ENCODE peak calls at places on chromosomes 16 and 17, in nine cellular contexts. One of them, this sample, is unnamed.

GRCh38 chr16:16083421-16084156 is 134.2 kb downstream of the ABCC1 start:
- DNase-seq in fibroblast of pulmonary artery: peak
- DNase-seq in AG04449: no peak
- DNase-seq in IMR-90: peak
- DNase-seq in endodermal cell: no peak
- DNase-seq in hepatocyte: no peak
- DNase-seq in colonic mucosa: no peak
- DNase-seq in K562: peak
- DNase-seq in tibial artery: no peak
- DNase-seq in this sample: no peak

GRCh38 chr17:27622914-27623313 is 8.1 kb upstream of the LGALS9 start:
- DNase-seq in endodermal cell: no peak
- DNase-seq in colonic mucosa: no peak
- DNase-seq in K562: no peak
- DNase-seq in AG04449: no peak
- DNase-seq in tibial artery: no peak
- DNase-seq in IMR-90: no peak
- DNase-seq in hepatocyte: no peak
- DNase-seq in fibroblast of pulmonary artery: no peak
- DNase-seq in this sample: no peak

GRCh38 chr16:89476379-89476778 is 14.0 kb downstream of the ANKRD11 start:
- DNase-seq in fibroblast of pulmonary artery: no peak
- DNase-seq in colonic mucosa: no peak
- DNase-seq in hepatocyte: no peak
- DNase-seq in endodermal cell: no peak
- DNase-seq in K562: no peak
- DNase-seq in tibial artery: no peak
- DNase-seq in AG04449: no peak
- DNase-seq in IMR-90: no peak
- DNase-seq in this sample: no peak

GRCh38 chr16:2465653-2466415 is 5.3 kb upstream of the NTN3 start:
- DNase-seq in colonic mucosa: no peak
- DNase-seq in fibroblast of pulmonary artery: no peak
- DNase-seq in endodermal cell: peak
- DNase-seq in IMR-90: no peak
- DNase-seq in tibial artery: no peak
- DNase-seq in K562: no peak
- DNase-seq in hepatocyte: no peak
- DNase-seq in AG04449: no peak
- DNase-seq in this sample: no peak

GRCh38 chr17:56319531-56319930 is 166.3 kb downstream of the ANKFN1 start:
- DNase-seq in fibroblast of pulmonary artery: peak
- DNase-seq in colonic mucosa: no peak
- DNase-seq in K562: peak
- DNase-seq in IMR-90: peak
- DNase-seq in endodermal cell: peak
- DNase-seq in AG04449: no peak
- DNase-seq in hepatocyte: peak
- DNase-seq in tibial artery: no peak
- DNase-seq in this sample: no peak

GRCh38 chr17:75712480-75712879 is 8.8 kb upstream of the ITGB4 start:
- DNase-seq in colonic mucosa: no peak
- DNase-seq in hepatocyte: no peak
- DNase-seq in endodermal cell: no peak
- DNase-seq in IMR-90: no peak
- DNase-seq in K562: no peak
- DNase-seq in tibial artery: no peak
- DNase-seq in fibroblast of pulmonary artery: no peak
- DNase-seq in AG04449: no peak
- DNase-seq in this sample: no peak

GRCh38 chr17:13265306-13265705 is 247.5 kb upstream of the ELAC2 start:
- DNase-seq in tibial artery: no peak
- DNase-seq in fibroblast of pulmonary artery: no peak
- DNase-seq in AG04449: no peak
- DNase-seq in IMR-90: no peak
- DNase-seq in K562: no peak
- DNase-seq in colonic mucosa: no peak
- DNase-seq in hepatocyte: no peak
- DNase-seq in endodermal cell: no peak
- DNase-seq in this sample: peak

GRCh38 chr16:35506018-35506897 is 2046.8 kb downstream of the TP53TG3F start:
- DNase-seq in hepatocyte: no peak
- DNase-seq in endodermal cell: no peak
- DNase-seq in IMR-90: no peak
- DNase-seq in colonic mucosa: no peak
- DNase-seq in AG04449: no peak
- DNase-seq in K562: peak
- DNase-seq in fibroblast of pulmonary artery: no peak
- DNase-seq in tibial artery: no peak
- DNase-seq in this sample: no peak

GRCh38 chr17:3940965-3941698 is 23.1 kb downstream of the ATP2A3 start:
- DNase-seq in fibroblast of pulmonary artery: no peak
- DNase-seq in IMR-90: no peak
- DNase-seq in colonic mucosa: no peak
- DNase-seq in K562: no peak
- DNase-seq in endodermal cell: no peak
- DNase-seq in tibial artery: no peak
- DNase-seq in hepatocyte: no peak
- DNase-seq in AG04449: no peak
- DNase-seq in this sample: no peak

GRCh38 chr17:70808596-70808995 is 639.3 kb downstream of the KCNJ2 start:
- DNase-seq in AG04449: no peak
- DNase-seq in endodermal cell: peak
- DNase-seq in IMR-90: no peak
- DNase-seq in colonic mucosa: no peak
- DNase-seq in tibial artery: no peak
- DNase-seq in hepatocyte: peak
- DNase-seq in fibroblast of pulmonary artery: no peak
- DNase-seq in K562: no peak
- DNase-seq in this sample: no peak

GRCh38 chr17:3529817-3530741 is 27.5 kb downstream of the TRPV3 start:
- DNase-seq in AG04449: no peak
- DNase-seq in hepatocyte: peak
- DNase-seq in fibroblast of pulmonary artery: peak
- DNase-seq in tibial artery: peak
- DNase-seq in colonic mucosa: peak
- DNase-seq in K562: no peak
- DNase-seq in endodermal cell: peak
- DNase-seq in IMR-90: no peak
- DNase-seq in this sample: peak

GRCh38 chr16:65121870-65122723 is at the start of gene CDH11:
- DNase-seq in IMR-90: peak
- DNase-seq in K562: no peak
- DNase-seq in tibial artery: peak
- DNase-seq in endodermal cell: peak
- DNase-seq in fibroblast of pulmonary artery: peak
- DNase-seq in AG04449: no peak
- DNase-seq in colonic mucosa: peak
- DNase-seq in hepatocyte: peak
- DNase-seq in this sample: peak

GRCh38 chr16:65117701-65118448 is 4.0 kb downstream of the CDH11 start:
- DNase-seq in hepatocyte: peak
- DNase-seq in AG04449: no peak
- DNase-seq in fibroblast of pulmonary artery: peak
- DNase-seq in endodermal cell: peak
- DNase-seq in colonic mucosa: peak
- DNase-seq in IMR-90: peak
- DNase-seq in tibial artery: peak
- DNase-seq in K562: peak
- DNase-seq in this sample: peak

GRCh38 chr16:65120811-65121721 is 797 bp downstream of the CDH11 start:
- DNase-seq in colonic mucosa: peak
- DNase-seq in hepatocyte: peak
- DNase-seq in IMR-90: peak
- DNase-seq in tibial artery: peak
- DNase-seq in fibroblast of pulmonary artery: peak
- DNase-seq in AG04449: no peak
- DNase-seq in endodermal cell: peak
- DNase-seq in K562: no peak
- DNase-seq in this sample: no peak

GRCh38 chr16:65118866-65119265 is 3.0 kb downstream of the CDH11 start:
- DNase-seq in IMR-90: peak
- DNase-seq in endodermal cell: no peak
- DNase-seq in colonic mucosa: no peak
- DNase-seq in K562: no peak
- DNase-seq in AG04449: no peak
- DNase-seq in hepatocyte: no peak
- DNase-seq in tibial artery: no peak
- DNase-seq in fibroblast of pulmonary artery: no peak
- DNase-seq in this sample: no peak

DNA sequence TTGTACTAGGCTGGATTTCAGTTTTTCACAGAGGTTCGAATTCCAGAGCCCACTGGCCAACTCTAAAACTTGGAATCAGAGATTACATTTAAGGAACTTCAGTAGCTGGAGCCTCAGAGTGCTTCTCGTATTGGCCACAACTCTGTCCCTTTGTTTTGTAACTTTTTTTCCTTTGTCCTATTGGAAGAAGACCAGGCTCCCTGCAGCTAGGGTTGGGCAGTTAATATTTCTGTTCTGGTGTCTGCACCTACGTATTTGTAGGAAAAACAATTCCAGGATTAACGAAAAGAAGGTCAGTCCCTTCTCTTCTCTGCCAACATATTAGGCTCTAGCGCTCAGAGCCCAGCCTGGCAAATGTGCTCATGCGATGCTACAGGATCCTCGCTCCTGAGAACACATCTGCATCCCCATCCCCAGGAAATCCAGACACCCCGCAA is 1.9 kb downstream of the CDH11 start:
- DNase-seq in colonic mucosa: no peak
- DNase-seq in IMR-90: peak
- DNase-seq in hepatocyte: peak
- DNase-seq in fibroblast of pulmonary artery: peak
- DNase-seq in K562: no peak
- DNase-seq in tibial artery: peak
- DNase-seq in AG04449: no peak
- DNase-seq in endodermal cell: peak
- DNase-seq in this sample: no peak
- TF ChIP-seq CTCF in colonic mucosa: no peak
- TF ChIP-seq CTCF in IMR-90: no peak
- TF ChIP-seq CTCF in hepatocyte: no peak
- TF ChIP-seq CTCF in fibroblast of pulmonary artery: no peak
- TF ChIP-seq CTCF in K562: no peak
- TF ChIP-seq CTCF in tibial artery: no peak
- TF ChIP-seq CTCF in AG04449: no peak
- TF ChIP-seq CTCF in endodermal cell: no peak
- TF ChIP-seq CTCF in this sample: no peak

GRCh38 chr16:407253-407652 is 5.6 kb downstream of the DECR2 start:
- DNase-seq in IMR-90: no peak
- DNase-seq in AG04449: no peak
- DNase-seq in K562: no peak
- DNase-seq in fibroblast of pulmonary artery: no peak
- DNase-seq in hepatocyte: no peak
- DNase-seq in tibial artery: no peak
- DNase-seq in endodermal cell: peak
- DNase-seq in colonic mucosa: no peak
- DNase-seq in this sample: no peak
- H3K4me3 ChIP-seq in IMR-90: no peak
- H3K4me3 ChIP-seq in AG04449: no peak
- H3K4me3 ChIP-seq in K562: no peak
- H3K4me3 ChIP-seq in fibroblast of pulmonary artery: no peak
- H3K4me3 ChIP-seq in hepatocyte: no peak
- H3K4me3 ChIP-seq in tibial artery: no peak
- H3K4me3 ChIP-seq in endodermal cell: no peak
- H3K4me3 ChIP-seq in colonic mucosa: no peak
- H3K4me3 ChIP-seq in this sample: no peak

DNA sequence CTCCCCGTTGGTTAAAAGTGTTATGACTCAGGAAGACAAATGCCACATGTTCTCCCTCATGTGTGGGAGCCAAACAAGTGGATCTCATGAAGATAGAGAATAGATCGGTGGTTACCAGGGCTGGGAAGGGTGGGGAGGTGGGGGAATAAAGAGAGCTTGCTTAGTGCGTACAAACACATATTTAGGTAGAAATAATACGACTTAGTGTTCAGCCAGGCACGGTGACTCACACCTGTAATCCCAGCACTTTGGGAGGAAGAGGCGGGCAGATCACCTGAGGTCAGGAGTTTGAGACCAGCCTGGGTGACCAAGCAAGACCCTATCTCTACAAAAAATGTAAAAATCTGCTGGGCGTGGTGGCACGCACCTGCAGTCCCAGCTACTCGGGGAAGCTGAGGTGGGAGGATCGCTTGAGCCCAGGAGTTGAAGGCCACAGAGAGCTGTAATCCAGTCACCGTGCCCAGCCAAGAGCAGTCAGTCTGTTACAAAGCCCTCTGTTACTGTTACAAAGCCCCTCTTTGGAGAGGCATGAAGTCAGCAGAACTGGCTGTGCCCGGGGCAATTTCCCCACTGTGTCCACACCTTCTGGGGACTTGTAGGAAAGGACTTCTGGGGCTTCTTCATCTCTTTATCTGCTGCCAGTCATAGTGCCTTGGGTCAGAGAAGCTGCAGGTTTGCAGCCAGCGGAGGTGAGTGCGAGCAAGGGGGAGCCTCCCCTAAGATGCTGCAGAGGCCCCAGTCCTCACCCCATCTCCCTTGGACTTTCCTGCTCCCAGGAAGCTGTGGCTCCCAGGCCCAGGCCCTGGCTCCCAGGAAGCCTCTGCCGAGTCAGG is 4.3 kb upstream of the ALDH3A1 start:
- DNase-seq in hepatocyte: no peak
- DNase-seq in endodermal cell: no peak
- DNase-seq in K562: no peak
- DNase-seq in colonic mucosa: no peak
- DNase-seq in AG04449: no peak
- DNase-seq in fibroblast of pulmonary artery: no peak
- DNase-seq in IMR-90: no peak
- DNase-seq in tibial artery: no peak
- DNase-seq in this sample: no peak
- TF ChIP-seq CTCF in hepatocyte: no peak
- TF ChIP-seq CTCF in endodermal cell: no peak
- TF ChIP-seq CTCF in K562: no peak
- TF ChIP-seq CTCF in colonic mucosa: no peak
- TF ChIP-seq CTCF in AG04449: no peak
- TF ChIP-seq CTCF in fibroblast of pulmonary artery: no peak
- TF ChIP-seq CTCF in IMR-90: no peak
- TF ChIP-seq CTCF in tibial artery: no peak
- TF ChIP-seq CTCF in this sample: no peak

DNA sequence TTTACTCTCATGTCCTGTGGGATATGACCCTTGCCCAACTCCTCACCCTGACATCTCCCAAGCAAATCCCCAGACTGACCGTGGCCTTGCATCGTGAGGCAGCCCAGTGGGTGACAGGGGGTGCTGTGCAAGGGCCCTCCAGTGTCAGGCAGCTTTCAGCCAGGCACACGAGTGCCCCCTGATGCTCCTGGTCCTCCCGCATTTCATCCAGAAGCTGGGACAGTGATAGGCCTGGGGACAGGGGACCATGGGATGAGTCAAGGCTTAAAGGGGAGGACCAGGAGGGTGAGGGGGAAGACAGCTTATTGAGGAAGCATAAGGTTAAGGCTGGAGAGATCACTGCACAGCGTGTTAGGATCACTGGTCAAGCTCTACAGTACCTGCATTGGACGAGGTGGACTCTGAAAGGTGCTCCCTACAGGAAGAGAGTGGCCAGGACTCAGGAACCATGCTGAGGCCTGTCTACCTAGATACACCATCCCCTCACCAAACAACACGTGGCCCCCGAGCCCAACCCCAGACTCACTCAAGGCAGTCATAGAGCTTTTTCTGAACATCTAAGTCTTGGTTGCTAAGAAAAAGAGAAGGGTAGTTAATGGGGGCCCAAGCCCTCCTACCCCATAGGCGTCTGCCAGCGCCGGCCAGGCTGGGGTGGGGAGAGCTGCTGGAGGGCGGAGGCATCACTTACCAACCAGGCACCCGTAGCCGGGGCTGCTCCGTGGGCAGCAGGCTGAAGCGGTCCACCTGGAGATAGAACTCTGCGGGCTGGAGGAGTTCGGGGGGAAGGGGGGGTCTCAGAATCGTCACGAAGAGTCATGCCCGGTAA is 998 bp downstream of the ACD start:
- DNase-seq in AG04449: no peak
- DNase-seq in fibroblast of pulmonary artery: no peak
- DNase-seq in K562: no peak
- DNase-seq in colonic mucosa: no peak
- DNase-seq in tibial artery: no peak
- DNase-seq in IMR-90: no peak
- DNase-seq in hepatocyte: no peak
- DNase-seq in endodermal cell: no peak
- DNase-seq in this sample: no peak
- H3K4me3 ChIP-seq in AG04449: peak
- H3K4me3 ChIP-seq in fibroblast of pulmonary artery: peak
- H3K4me3 ChIP-seq in K562: peak
- H3K4me3 ChIP-seq in colonic mucosa: peak
- H3K4me3 ChIP-seq in tibial artery: peak
- H3K4me3 ChIP-seq in IMR-90: peak
- H3K4me3 ChIP-seq in hepatocyte: peak
- H3K4me3 ChIP-seq in endodermal cell: peak
- H3K4me3 ChIP-seq in this sample: peak